ENCODE peak calls at places on chromosomes 6 and 20, in nine cellular contexts. P is RWPE2; B is stomach; G is heart left ventricle; Z is heart right ventricle; T is WERI-Rb-1; J is CD4-positive, alpha-beta T cell; E is ovary; R is GM10248. N is an unnamed sample.

GRCh38 chr6:52377538-52378221 is 15.7 kb downstream of the PAQR8 start:
- DNase-seq in P (no peak), B (no peak), G (no peak), Z (no peak), T (no peak), J (no peak), E (no peak), R (no peak), N (no peak)

GRCh38 chr6:63290507-63291049 is 29.2 kb downstream of the LGSN start:
- DNase-seq in P (no peak), B (no peak), G (no peak), Z (no peak), T (no peak), J (no peak), E (no peak), R (no peak), N (no peak)

GRCh38 chr6:67630146-67630545 is 1004.9 kb upstream of the ADGRB3 start:
- DNase-seq in P (no peak), B (no peak), G (no peak), Z (no peak), T (no peak), J (no peak), E (no peak), R (no peak), N (no peak)

GRCh38 chr20:58160451-58161051 is 67.9 kb downstream of the ANKRD60 start:
- DNase-seq in P (no peak), B (no peak), G (no peak), Z (no peak), T (no peak), J (no peak), E (no peak), R (no peak), N (no peak)

GRCh38 chr20:19973920-19974620 is 43.1 kb upstream of the NAA20 start:
- DNase-seq in P (no peak), B (peak; percentile 42), G (peak; percentile 64), Z (peak; percentile 57), T (no peak), J (no peak), E (peak; percentile 72), R (no peak), N (no peak)

GRCh38 chr6:142803495-142804049 is 141.4 kb downstream of the HIVEP2 start:
- DNase-seq in P (no peak), B (no peak), G (no peak), Z (no peak), T (no peak), J (no peak), E (no peak), R (no peak), N (no peak)

GRCh38 chr20:24350923-24351368 is 118.5 kb upstream of the SYNDIG1 start:
- DNase-seq in P (no peak), B (no peak), G (no peak), Z (no peak), T (no peak), J (no peak), E (no peak), R (no peak), N (no peak)

GRCh38 chr6:31729979-31730630 is 1.0 kb upstream of the DDAH2 start:
- DNase-seq in P (no peak), B (peak; percentile 83), G (peak; percentile 93), Z (peak; percentile 92), T (peak; percentile 94), J (peak; percentile 46), E (peak; percentile 94), R (peak; percentile 83), N (peak; percentile 81)

GRCh38 chr6:18245642-18246041 is 18.7 kb downstream of the DEK start:
- DNase-seq in P (no peak), B (no peak), G (no peak), Z (no peak), T (no peak), J (no peak), E (no peak), R (no peak), N (peak; percentile 67)

GRCh38 chr20:46414608-46415007 is 8.2 kb upstream of the ELMO2 start:
- DNase-seq in P (no peak), B (no peak), G (no peak), Z (no peak), T (no peak), J (no peak), E (no peak), R (no peak), N (no peak)

GRCh38 chr6:108100003-108100402 is 25.5 kb upstream of the OSTM1 start:
- DNase-seq in P (no peak), B (no peak), G (no peak), Z (no peak), T (no peak), J (no peak), E (no peak), R (no peak), N (no peak)

GRCh38 chr6:79813854-79814477 is 133.4 kb downstream of the ELOVL4 start:
- DNase-seq in P (no peak), B (peak; percentile 81), G (peak; percentile 51), Z (peak; percentile 70), T (peak; percentile 82), J (peak; percentile 35), E (peak; percentile 69), R (peak; percentile 47), N (peak; percentile 87)

GRCh38 chr6:13487122-13488014 is at the start of gene GFOD1:
- DNase-seq in P (peak; percentile 88), B (peak; percentile 86), G (peak; percentile 92), Z (peak; percentile 90), T (peak; percentile 95), J (peak; percentile 32), E (peak; percentile 72), R (peak; percentile 94), N (peak; percentile 83)
- TF ChIP-seq CTCF in P (no peak), B (no peak), G (peak; percentile 29), Z (no peak), T (no peak), J (no peak), E (no peak), R (no peak), N (peak; percentile 34)

GRCh38 chr6:135759831-135760230 is 91.7 kb upstream of the PDE7B start:
- DNase-seq in P (no peak), B (no peak), G (no peak), Z (no peak), T (no peak), J (no peak), E (no peak), R (no peak), N (peak; percentile 5)
- TF ChIP-seq CTCF in P (peak; percentile 38), B (no peak), G (no peak), Z (no peak), T (no peak), J (no peak), E (no peak), R (no peak), N (no peak)

GRCh38 chr6:137136065-137136464 is 37.4 kb downstream of the IL22RA2 start:
- DNase-seq in P (no peak), B (no peak), G (no peak), Z (no peak), T (no peak), J (no peak), E (no peak), R (no peak), N (no peak)

GRCh38 chr6:137134483-137134882 is 39.0 kb downstream of the IL22RA2 start:
- DNase-seq in P (no peak), B (no peak), G (no peak), Z (no peak), T (no peak), J (no peak), E (no peak), R (no peak), N (no peak)

GRCh38 chr6:137133136-137133535 is 40.3 kb downstream of the IL22RA2 start:
- DNase-seq in P (no peak), B (no peak), G (no peak), Z (no peak), T (no peak), J (no peak), E (no peak), R (no peak), N (no peak)
- TF ChIP-seq CTCF in P (no peak), B (no peak), G (no peak), Z (no peak), T (no peak), J (no peak), E (no peak), R (no peak), N (no peak)

GRCh38 chr6:159887146-159887545 is 3.6 kb upstream of the MAS1 start:
- DNase-seq in P (peak; percentile 37), B (no peak), G (no peak), Z (no peak), T (no peak), J (no peak), E (no peak), R (no peak), N (no peak)
- TF ChIP-seq CTCF in P (no peak), B (no peak), G (no peak), Z (no peak), T (no peak), J (no peak), E (no peak), R (no peak), N (no peak)

DNA sequence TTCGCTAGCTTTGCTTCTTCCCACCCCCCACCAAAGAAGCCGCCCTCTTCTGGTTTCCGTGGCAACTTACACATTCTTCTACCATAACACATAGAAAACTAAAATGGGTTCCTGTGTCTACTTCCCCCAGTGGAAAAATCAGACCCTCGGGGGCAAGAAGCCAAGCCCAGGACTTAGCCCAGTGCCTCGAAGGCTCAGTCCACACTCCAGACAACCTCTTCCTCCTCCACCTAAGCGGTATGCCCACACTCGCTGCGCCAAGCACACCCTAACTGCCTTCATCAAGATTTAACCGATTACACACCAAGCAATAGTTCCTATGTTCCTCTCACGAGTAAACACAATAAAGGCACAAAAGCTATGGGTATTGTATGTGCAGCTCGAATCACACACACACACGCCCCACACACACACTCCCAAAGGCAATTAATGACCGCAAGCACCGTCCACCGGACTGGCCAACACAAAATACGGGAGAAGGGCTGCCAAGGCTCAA is 537 bp downstream of the PPIL4 start:
- DNase-seq in P (no peak), B (peak; percentile 28), G (peak; percentile 23), Z (peak; percentile 52), T (peak; percentile 9), J (peak; percentile 61), E (peak; percentile 58), R (peak; percentile 39), N (peak; percentile 78)
- TF ChIP-seq CTCF in P (no peak), B (no peak), G (no peak), Z (no peak), T (no peak), J (no peak), E (no peak), R (no peak), N (no peak)

GRCh38 chr20:61436674-61437279 is 184.7 kb downstream of the CDH4 start:
- DNase-seq in P (peak; percentile 99), B (no peak), G (no peak), Z (no peak), T (no peak), J (no peak), E (no peak), R (no peak), N (no peak)
- TF ChIP-seq CTCF in P (peak; percentile 51), B (no peak), G (no peak), Z (no peak), T (no peak), J (no peak), E (no peak), R (no peak), N (no peak)

GRCh38 chr6:145453376-145453775 is 281.9 kb downstream of the EPM2A start:
- DNase-seq in P (no peak), B (no peak), G (no peak), Z (no peak), T (no peak), J (no peak), E (no peak), R (no peak), N (no peak)
- TF ChIP-seq CTCF in P (peak; percentile 45), B (no peak), G (no peak), Z (no peak), T (peak; percentile 9), J (no peak), E (no peak), R (no peak), N (no peak)